ENCODE peak calls at places on chromosomes 7 and 10, in seven cellular contexts. D is epithelial cell of esophagus, T is GM23338, L is COR-L47, O is GM12892, A is HT1080, I is occipital lobe. B is an unnamed sample.

GRCh38 chr7:113267271-113267670 is 148.9 kb upstream of the SMIM30 start:
- DNase-seq in D (peak; percentile 2), T (no peak), L (no peak), O (no peak), A (peak; percentile 65), I (no peak), B (no peak)

GRCh38 chr7:90579181-90579688 is 16.9 kb upstream of the CDK14 start:
- DNase-seq in D (peak; percentile 94), T (no peak), L (no peak), O (no peak), A (peak; percentile 63), I (no peak), B (no peak)

GRCh38 chr7:151315038-151315655 is 26.5 kb upstream of the NUB1 start:
- DNase-seq in D (peak; percentile 65), T (peak; percentile 88), L (peak; percentile 42), O (peak; percentile 53), A (peak; percentile 52), I (peak; percentile 51), B (peak; percentile 59)

GRCh38 chr7:1569016-1569415 is 816 bp downstream of the PSMG3 start:
- DNase-seq in D (peak; percentile 22), T (no peak), L (no peak), O (no peak), A (peak; percentile 72), I (no peak), B (no peak)

GRCh38 chr7:33400214-33400538 is 270.8 kb downstream of the BBS9 start:
- DNase-seq in D (no peak), T (no peak), L (no peak), O (no peak), A (no peak), I (no peak), B (no peak)

GRCh38 chr7:108009873-108010272 is 6.9 kb upstream of the LAMB1 start:
- DNase-seq in D (no peak), T (no peak), L (no peak), O (no peak), A (no peak), I (no peak), B (no peak)

GRCh38 chr7:104272767-104273384 is 55.5 kb upstream of the LHFPL3 start:
- DNase-seq in D (peak; percentile 62), T (peak; percentile 56), L (peak; percentile 13), O (no peak), A (peak; percentile 46), I (no peak), B (peak; percentile 28)

GRCh38 chr7:26337232-26337865 is 45.7 kb downstream of the SNX10 start:
- DNase-seq in D (no peak), T (no peak), L (no peak), O (no peak), A (no peak), I (no peak), B (no peak)

GRCh38 chr10:31099664-31100063 is 68.0 kb upstream of the ZNF438 start:
- DNase-seq in D (peak; percentile 96), T (no peak), L (no peak), O (no peak), A (peak; percentile 51), I (no peak), B (no peak)

GRCh38 chr7:105934577-105935185 is 28.4 kb upstream of the CDHR3 start:
- DNase-seq in D (no peak), T (peak; percentile 72), L (peak; percentile 51), O (no peak), A (peak; percentile 8), I (no peak), B (no peak)

GRCh38 chr7:92409357-92409756 is 37.9 kb upstream of the GATAD1 start:
- DNase-seq in D (no peak), T (no peak), L (no peak), O (no peak), A (no peak), I (no peak), B (no peak)

B was measured in NCI-H2171.